ENCODE peak calls at places on chromosomes 16 and 17, in seven cellular contexts. D is psoas muscle, R is GM13977, X is GM13976, Q is neural crest cell, H is lower leg skin, Z is retinal pigment epithelial cell. B is an unnamed sample.

GRCh38 chr16:64830653-64831052 is 291.2 kb downstream of the CDH11 start:
- DNase-seq in Z (no peak), D (no peak), X (no peak), H (no peak), Q (no peak), R (no peak), B (no peak)

GRCh38 chr17:82356028-82356427 is 3.0 kb upstream of the TEX19 start:
- DNase-seq in D (no peak), Z (peak; percentile 53), R (no peak), H (no peak), Q (no peak), X (no peak), B (no peak)

GRCh38 chr17:73249700-73250099 is 12.0 kb downstream of the CPSF4L start:
- DNase-seq in D (no peak), Z (no peak), Q (no peak), X (no peak), H (no peak), R (no peak), B (no peak)

GRCh38 chr16:11585460-11586374 is 1.0 kb downstream of the LITAF start:
- DNase-seq in R (peak; percentile 36), D (no peak), Q (no peak), H (no peak), X (no peak), Z (no peak), B (peak; percentile 48)

GRCh38 chr16:50251375-50252081 is 14.8 kb upstream of the ADCY7 start:
- DNase-seq in Z (no peak), R (no peak), X (no peak), D (no peak), H (no peak), Q (no peak), B (no peak)

GRCh38 chr17:8041249-8041928 is 2.5 kb downstream of the ALOX15B start:
- DNase-seq in H (peak; percentile 74), Q (peak; percentile 21), X (peak; percentile 77), R (peak; percentile 77), D (no peak), Z (peak; percentile 20), B (no peak)

GRCh38 chr17:32596666-32597065 is 109.9 kb downstream of the CDK5R1 start:
- DNase-seq in Q (no peak), D (no peak), X (peak; percentile 65), Z (no peak), R (peak; percentile 69), H (no peak), B (no peak)

GRCh38 chr17:44197980-44198720 is 1.5 kb downstream of the ATXN7L3 start:
- DNase-seq in D (no peak), Z (no peak), Q (no peak), R (peak; percentile 77), H (no peak), X (peak; percentile 74), B (no peak)

GRCh38 chr17:53527473-53527872 is 295.3 kb upstream of the KIF2B start:
- DNase-seq in D (no peak), H (no peak), Z (no peak), Q (no peak), R (no peak), X (no peak), B (no peak)

GRCh38 chr17:77437017-77437416 is 296.2 kb downstream of the SEC14L1 start:
- DNase-seq in R (no peak), Q (no peak), D (peak; percentile 58), H (no peak), Z (no peak), X (no peak), B (no peak)

GRCh38 chr16:24988137-24988535 is 27.0 kb downstream of the ARHGAP17 start:
- DNase-seq in H (no peak), Z (no peak), R (no peak), Q (no peak), X (no peak), D (no peak), B (no peak)

GRCh38 chr17:56478836-56479447 is 114.6 kb upstream of the NOG start:
- DNase-seq in Q (no peak), X (peak; percentile 15), Z (peak; percentile 2), R (peak; percentile 19), H (no peak), D (no peak), B (no peak)

GRCh38 chr17:36705651-36706436 is 104.5 kb downstream of the MRM1 start:
- DNase-seq in X (peak; percentile 76), H (no peak), R (peak; percentile 79), D (peak; percentile 30), Q (no peak), Z (peak; percentile 8), B (peak; percentile 33)

GRCh38 chr17:47188266-47188665 is 829 bp downstream of the CDC27 start:
- DNase-seq in D (no peak), R (peak; percentile 26), Z (no peak), Q (no peak), H (no peak), X (no peak), B (no peak)

GRCh38 chr17:2250140-2251095 is 53.2 kb downstream of the SMG6 start:
- DNase-seq in X (no peak), D (no peak), Q (no peak), Z (no peak), R (no peak), H (no peak), B (no peak)

GRCh38 chr17:9802701-9803100 is 11.3 kb upstream of the DHRS7C start:
- DNase-seq in Z (no peak), D (no peak), X (no peak), R (no peak), H (no peak), Q (no peak), B (no peak)

GRCh38 chr17:55741353-55741700 is 9.5 kb upstream of the PCTP start:
- DNase-seq in H (no peak), Z (no peak), X (no peak), Q (no peak), D (no peak), R (no peak), B (no peak)

GRCh38 chr16:8758022-8758421 is 39.4 kb downstream of the TMEM186 start:
- DNase-seq in D (no peak), Z (no peak), H (no peak), Q (no peak), R (no peak), X (no peak), B (no peak)

GRCh38 chr17:70739046-70739445 is 569.7 kb downstream of the KCNJ2 start:
- DNase-seq in Z (no peak), R (no peak), Q (no peak), X (no peak), H (no peak), D (no peak), B (no peak)

GRCh38 chr16:53257001-53257400 is 177.3 kb upstream of the RBL2 start:
- DNase-seq in D (no peak), Z (peak; percentile 61), X (no peak), H (no peak), Q (no peak), R (no peak), B (no peak)

GRCh38 chr17:56681561-56682266 is 88.2 kb downstream of the NOG start:
- DNase-seq in R (no peak), Q (no peak), X (no peak), Z (peak; percentile 38), D (no peak), H (no peak), B (no peak)

GRCh38 chr16:1078579-1079021 is 6.1 kb downstream of the SSTR5 start:
- DNase-seq in X (no peak), D (no peak), Q (no peak), Z (peak; percentile 38), R (no peak), H (peak; percentile 49), B (no peak)

GRCh38 chr16:1158456-1159324 is 5.8 kb downstream of the CACNA1H start:
- DNase-seq in X (no peak), H (no peak), Z (no peak), D (peak; percentile 64), R (no peak), Q (no peak), B (no peak)

GRCh38 chr16:17963185-17963836 is 373.2 kb downstream of the NPIPA8 start:
- DNase-seq in Z (no peak), H (no peak), Q (no peak), X (no peak), D (no peak), R (no peak), B (no peak)

GRCh38 chr16:89918453-89919347 is at the start of gene MC1R:
- DNase-seq in Q (peak; percentile 59), Z (no peak), R (peak; percentile 79), H (no peak), X (peak; percentile 68), D (no peak), B (no peak)
- TF ChIP-seq CTCF in Q (peak; percentile 68), Z (peak; percentile 79), R (peak; percentile 56), H (no peak), X (peak; percentile 36), D (peak; percentile 32), B (peak; percentile 33)

GRCh38 chr16:68432701-68433100 is 15.6 kb downstream of the SMPD3 start:
- DNase-seq in X (no peak), R (no peak), H (no peak), Z (no peak), D (no peak), Q (no peak), B (no peak)
- TF ChIP-seq CTCF in X (no peak), R (no peak), H (no peak), Z (no peak), D (no peak), Q (no peak), B (no peak)

DNA sequence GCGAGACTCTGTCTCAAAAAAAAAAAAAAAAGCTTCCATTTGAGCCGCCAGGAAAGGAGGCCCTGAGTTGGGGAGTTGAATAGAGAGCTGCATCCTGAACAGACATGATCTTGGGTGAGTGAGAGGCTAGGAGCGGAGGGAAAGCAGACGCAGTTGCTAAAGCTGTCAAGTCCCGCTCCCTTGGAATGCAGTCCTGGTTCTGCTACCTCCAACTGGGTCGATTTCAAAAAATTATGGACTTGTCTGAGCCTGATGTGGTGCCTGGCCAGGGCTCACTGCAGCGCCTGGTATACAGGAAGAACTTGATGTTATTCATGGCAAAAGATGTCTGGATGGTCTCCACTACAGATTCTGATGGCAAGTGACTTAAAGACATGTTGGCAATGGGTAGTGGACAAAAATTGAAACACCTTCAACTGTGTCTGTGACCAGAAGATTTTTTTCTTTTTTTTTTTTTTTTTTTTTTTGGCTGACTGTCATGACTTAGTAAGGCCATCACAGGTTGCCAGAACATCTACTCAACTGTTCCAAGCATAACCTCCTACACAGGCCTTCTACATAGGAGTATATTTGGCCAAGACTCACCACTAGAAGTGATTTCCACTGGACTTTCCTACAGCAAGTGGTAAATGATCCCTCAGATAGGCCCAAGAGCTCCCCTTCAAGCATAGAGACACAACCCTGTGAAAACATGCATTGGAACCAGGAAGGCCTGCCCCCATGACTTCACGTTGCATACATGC is 726.1 kb downstream of the MAF start:
- DNase-seq in Q (no peak), H (no peak), D (peak; percentile 23), Z (no peak), R (no peak), X (no peak), B (no peak)
- TF ChIP-seq CTCF in Q (no peak), H (no peak), D (no peak), Z (no peak), R (no peak), X (no peak), B (no peak)

GRCh38 chr16:74666425-74667214 is at the start of gene RFWD3:
- DNase-seq in X (peak; percentile 99), Q (peak; percentile 88), R (peak; percentile 99), Z (peak; percentile 96), H (peak; percentile 99), D (peak; percentile 95), B (peak; percentile 92)
- TF ChIP-seq CTCF in X (no peak), Q (no peak), R (no peak), Z (no peak), H (no peak), D (no peak), B (no peak)

GRCh38 chr16:12754824-12755543 is 48.7 kb downstream of the CPPED1 start:
- DNase-seq in D (no peak), Q (no peak), X (no peak), R (no peak), Z (no peak), H (no peak), B (no peak)
- TF ChIP-seq CTCF in D (no peak), Q (no peak), X (no peak), R (no peak), Z (no peak), H (no peak), B (no peak)